ENCODE peak calls at places on chromosome 3, in five cellular contexts. One of them, this sample, is unnamed.
A peak's percentile ranks its signal among the peaks of the same experiment; 100 is the strongest.

GRCh38 chr3:133712017-133712416 is 34.2 kb upstream of the TF start:
- DNase-seq in HepG2: no peak
- DNase-seq in GM12878: no peak
- DNase-seq in SK-N-SH: no peak
- DNase-seq in K562: no peak
- DNase-seq in this sample: no peak

GRCh38 chr3:126127452-126127851 is 43.5 kb upstream of the SLC41A3 start:
- DNase-seq in HepG2: no peak
- DNase-seq in GM12878: no peak
- DNase-seq in SK-N-SH: no peak
- DNase-seq in K562: no peak
- DNase-seq in this sample: no peak

GRCh38 chr3:177220136-177220974 is 23.1 kb upstream of the TBL1XR1 start:
- DNase-seq in HepG2: no peak
- DNase-seq in GM12878: no peak
- DNase-seq in SK-N-SH: no peak
- DNase-seq in K562: no peak
- DNase-seq in this sample: no peak

GRCh38 chr3:78703944-78704343 is 1063.9 kb downstream of the ROBO1 start:
- DNase-seq in HepG2: no peak
- DNase-seq in GM12878: no peak
- DNase-seq in SK-N-SH: no peak
- DNase-seq in K562: no peak
- DNase-seq in this sample: no peak

GRCh38 chr3:60384352-60384751 is 866.9 kb downstream of the FHIT start:
- DNase-seq in HepG2: no peak
- DNase-seq in GM12878: no peak
- DNase-seq in SK-N-SH: no peak
- DNase-seq in K562: no peak
- DNase-seq in this sample: no peak

GRCh38 chr3:172040976-172041963 is 1.9 kb downstream of the FNDC3B start:
- DNase-seq in HepG2: no peak
- DNase-seq in GM12878: no peak
- DNase-seq in SK-N-SH: peak; percentile 50
- DNase-seq in K562: no peak
- DNase-seq in this sample: no peak

GRCh38 chr3:178295257-178295912 is 240.9 kb upstream of the KCNMB2 start:
- DNase-seq in HepG2: no peak
- DNase-seq in GM12878: no peak
- DNase-seq in SK-N-SH: peak; percentile 8
- DNase-seq in K562: no peak
- DNase-seq in this sample: no peak

GRCh38 chr3:46359748-46360509 is 6.0 kb downstream of the CCR2 start:
- DNase-seq in HepG2: no peak
- DNase-seq in GM12878: peak; percentile 68
- DNase-seq in SK-N-SH: no peak
- DNase-seq in K562: no peak
- DNase-seq in this sample: no peak

GRCh38 chr3:24359102-24359501 is 135.5 kb downstream of the THRB start:
- DNase-seq in HepG2: no peak
- DNase-seq in GM12878: no peak
- DNase-seq in SK-N-SH: no peak
- DNase-seq in K562: no peak
- DNase-seq in this sample: no peak

GRCh38 chr3:136305879-136306278 is 55.7 kb downstream of the PCCB start:
- DNase-seq in HepG2: no peak
- DNase-seq in GM12878: peak; percentile 8
- DNase-seq in SK-N-SH: no peak
- DNase-seq in K562: no peak
- DNase-seq in this sample: peak; percentile 32

GRCh38 chr3:140933109-140933508 is 8.5 kb upstream of the SLC25A36 start:
- DNase-seq in HepG2: no peak
- DNase-seq in GM12878: no peak
- DNase-seq in SK-N-SH: no peak
- DNase-seq in K562: no peak
- DNase-seq in this sample: no peak

GRCh38 chr3:167723872-167724271 is 10.8 kb downstream of the PDCD10 start:
- DNase-seq in HepG2: no peak
- DNase-seq in GM12878: no peak
- DNase-seq in SK-N-SH: no peak
- DNase-seq in K562: peak; percentile 85
- DNase-seq in this sample: no peak

GRCh38 chr3:44932986-44933944 is 42.7 kb downstream of the ZDHHC3 start:
- DNase-seq in HepG2: no peak
- DNase-seq in GM12878: no peak
- DNase-seq in SK-N-SH: no peak
- DNase-seq in K562: no peak
- DNase-seq in this sample: no peak

GRCh38 chr3:23301817-23302216 is 98.7 kb downstream of the UBE2E2 start:
- DNase-seq in HepG2: no peak
- DNase-seq in GM12878: no peak
- DNase-seq in SK-N-SH: no peak
- DNase-seq in K562: no peak
- DNase-seq in this sample: no peak

GRCh38 chr3:58422756-58423324 is 10.8 kb downstream of the PDHB start:
- DNase-seq in HepG2: peak; percentile 40
- DNase-seq in GM12878: no peak
- DNase-seq in SK-N-SH: no peak
- DNase-seq in K562: peak; percentile 19
- DNase-seq in this sample: no peak

GRCh38 chr3:128749035-128749434 is 23.1 kb downstream of the RAB7A start:
- DNase-seq in HepG2: no peak
- DNase-seq in GM12878: no peak
- DNase-seq in SK-N-SH: no peak
- DNase-seq in K562: no peak
- DNase-seq in this sample: no peak

GRCh38 chr3:127578802-127579201 is 11.7 kb downstream of the TPRA1 start:
- DNase-seq in HepG2: no peak
- DNase-seq in GM12878: no peak
- DNase-seq in SK-N-SH: no peak
- DNase-seq in K562: no peak
- DNase-seq in this sample: no peak

GRCh38 chr3:159854500-159855124 is 134.0 kb upstream of the IL12A start:
- DNase-seq in HepG2: peak; percentile 3
- DNase-seq in GM12878: no peak
- DNase-seq in SK-N-SH: no peak
- DNase-seq in K562: no peak
- DNase-seq in this sample: peak; percentile 59

GRCh38 chr3:186953011-186953487 is 22.7 kb downstream of the ST6GAL1 start:
- DNase-seq in HepG2: no peak
- DNase-seq in GM12878: no peak
- DNase-seq in SK-N-SH: no peak
- DNase-seq in K562: peak; percentile 72
- DNase-seq in this sample: no peak

GRCh38 chr3:141000027-141000663 is 51.0 kb upstream of the SPSB4 start:
- DNase-seq in HepG2: peak; percentile 43
- DNase-seq in GM12878: peak; percentile 7
- DNase-seq in SK-N-SH: peak; percentile 60
- DNase-seq in K562: peak; percentile 65
- DNase-seq in this sample: peak; percentile 54

GRCh38 chr3:62567097-62568021 is 194.0 kb upstream of the FEZF2 start:
- DNase-seq in HepG2: peak; percentile 10
- DNase-seq in GM12878: no peak
- DNase-seq in SK-N-SH: no peak
- DNase-seq in K562: no peak
- DNase-seq in this sample: no peak

GRCh38 chr3:19543212-19543841 is 390.7 kb downstream of the EFHB start:
- DNase-seq in HepG2: peak; percentile 15
- DNase-seq in GM12878: peak; percentile 25
- DNase-seq in SK-N-SH: peak; percentile 24
- DNase-seq in K562: no peak
- DNase-seq in this sample: peak; percentile 1

GRCh38 chr3:141094851-141095545 is 43.9 kb downstream of the SPSB4 start:
- DNase-seq in HepG2: no peak
- DNase-seq in GM12878: no peak
- DNase-seq in SK-N-SH: no peak
- DNase-seq in K562: no peak
- DNase-seq in this sample: no peak

GRCh38 chr3:15333957-15334263 is 1.5 kb upstream of the SH3BP5 start:
- DNase-seq in HepG2: no peak
- DNase-seq in GM12878: no peak
- DNase-seq in SK-N-SH: no peak
- DNase-seq in K562: no peak
- DNase-seq in this sample: no peak

GRCh38 chr3:15333099-15333956 is 942 bp upstream of the SH3BP5 start:
- DNase-seq in HepG2: no peak
- DNase-seq in GM12878: no peak
- DNase-seq in SK-N-SH: no peak
- DNase-seq in K562: peak; percentile 63
- DNase-seq in this sample: no peak

GRCh38 chr3:15337963-15338362 is 5.6 kb upstream of the SH3BP5 start:
- DNase-seq in HepG2: no peak
- DNase-seq in GM12878: no peak
- DNase-seq in SK-N-SH: no peak
- DNase-seq in K562: no peak
- DNase-seq in this sample: no peak

GRCh38 chr3:15339001-15339400 is 6.6 kb upstream of the SH3BP5 start:
- DNase-seq in HepG2: no peak
- DNase-seq in GM12878: no peak
- DNase-seq in SK-N-SH: no peak
- DNase-seq in K562: no peak
- DNase-seq in this sample: no peak

DNA sequence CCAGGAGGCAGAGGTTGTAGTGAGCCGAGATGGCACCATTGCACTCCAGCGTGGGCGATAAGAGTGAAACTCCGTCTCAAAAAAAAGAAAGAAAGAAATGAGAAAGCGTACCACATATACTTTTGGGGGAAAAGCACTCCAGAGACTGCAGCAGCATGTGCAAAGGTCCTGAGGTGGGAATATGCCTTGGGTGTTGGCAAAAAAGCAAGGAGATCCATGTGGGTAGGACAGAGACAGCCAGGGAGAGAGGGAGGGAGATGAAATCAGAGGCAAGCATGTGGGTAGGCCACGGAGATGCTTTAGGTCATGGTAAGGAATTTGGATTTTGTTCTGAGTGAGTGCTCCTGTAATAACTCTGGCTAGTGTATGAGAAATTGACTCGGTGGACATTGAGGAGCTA is 3.7 kb upstream of the SH3BP5 start:
- DNase-seq in HepG2: no peak
- DNase-seq in GM12878: no peak
- DNase-seq in SK-N-SH: no peak
- DNase-seq in K562: no peak
- DNase-seq in this sample: no peak
- TF ChIP-seq ZBTB33 in HepG2: no peak
- TF ChIP-seq ZBTB33 in GM12878: no peak
- TF ChIP-seq ZBTB33 in SK-N-SH: no peak
- TF ChIP-seq ZBTB33 in K562: no peak
- TF ChIP-seq ZBTB33 in this sample: no peak

GRCh38 chr3:166473501-166473900 is 636.3 kb upstream of the BCHE start:
- DNase-seq in HepG2: no peak
- DNase-seq in GM12878: no peak
- DNase-seq in SK-N-SH: no peak
- DNase-seq in K562: no peak
- DNase-seq in this sample: no peak

GRCh38 chr3:166472015-166472414 is 634.8 kb upstream of the BCHE start:
- DNase-seq in HepG2: no peak
- DNase-seq in GM12878: no peak
- DNase-seq in SK-N-SH: no peak
- DNase-seq in K562: no peak
- DNase-seq in this sample: no peak

DNA sequence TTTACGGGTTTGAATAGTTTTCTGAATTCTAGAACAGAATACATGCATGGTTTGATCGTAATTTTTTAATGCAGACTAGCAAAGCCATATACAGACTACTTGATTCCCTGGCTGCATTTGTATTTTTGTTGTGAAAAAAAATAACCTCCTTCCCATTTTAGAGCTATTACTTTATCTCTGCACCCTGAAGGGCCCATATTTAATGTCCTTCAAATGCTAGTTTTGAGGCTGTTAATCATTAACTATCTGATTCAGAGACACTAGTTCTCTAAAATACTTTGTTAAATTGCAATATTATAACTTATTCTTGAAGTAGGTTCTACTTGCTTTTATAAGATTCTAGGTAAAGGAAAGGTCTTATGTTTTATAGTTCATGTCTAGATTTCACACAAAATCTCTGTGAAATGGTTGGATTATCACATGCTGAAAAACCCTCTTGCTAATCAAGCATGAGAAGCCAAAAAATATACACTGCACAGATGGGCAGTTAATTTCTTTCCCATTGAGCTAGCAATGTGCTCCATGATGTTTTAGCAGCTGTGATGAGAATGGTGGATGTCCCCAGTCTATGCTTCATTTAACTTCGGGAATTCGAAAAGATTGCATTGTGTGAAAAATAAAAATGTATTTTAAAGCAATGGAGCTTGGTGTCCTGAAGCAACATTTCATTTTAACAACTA is 634.0 kb upstream of the BCHE start:
- DNase-seq in HepG2: no peak
- DNase-seq in GM12878: no peak
- DNase-seq in SK-N-SH: no peak
- DNase-seq in K562: no peak
- DNase-seq in this sample: no peak
- TF ChIP-seq YY1 in HepG2: no peak
- TF ChIP-seq YY1 in GM12878: no peak
- TF ChIP-seq YY1 in SK-N-SH: no peak
- TF ChIP-seq YY1 in K562: no peak
- TF ChIP-seq YY1 in this sample: no peak

GRCh38 chr3:123317716-123318115 is 116.0 kb downstream of the SEC22A start:
- DNase-seq in HepG2: no peak
- DNase-seq in GM12878: no peak
- DNase-seq in SK-N-SH: no peak
- DNase-seq in K562: no peak
- DNase-seq in this sample: no peak
- TF ChIP-seq ZBTB33 in HepG2: no peak
- TF ChIP-seq ZBTB33 in GM12878: no peak
- TF ChIP-seq ZBTB33 in SK-N-SH: no peak
- TF ChIP-seq ZBTB33 in K562: no peak
- TF ChIP-seq ZBTB33 in this sample: no peak

GRCh38 chr3:41683666-41684350 is 278.1 kb downstream of the ULK4 start:
- DNase-seq in HepG2: peak; percentile 72
- DNase-seq in GM12878: no peak
- DNase-seq in SK-N-SH: no peak
- DNase-seq in K562: no peak
- DNase-seq in this sample: no peak

GRCh38 chr3:41681479-41681878 is 280.4 kb downstream of the ULK4 start:
- DNase-seq in HepG2: peak; percentile 79
- DNase-seq in GM12878: no peak
- DNase-seq in SK-N-SH: no peak
- DNase-seq in K562: no peak
- DNase-seq in this sample: no peak

GRCh38 chr3:41684802-41685740 is 276.8 kb downstream of the ULK4 start:
- DNase-seq in HepG2: no peak
- DNase-seq in GM12878: no peak
- DNase-seq in SK-N-SH: no peak
- DNase-seq in K562: no peak
- DNase-seq in this sample: no peak

GRCh38 chr3:41679412-41679811 is 282.5 kb downstream of the ULK4 start:
- DNase-seq in HepG2: no peak
- DNase-seq in GM12878: no peak
- DNase-seq in SK-N-SH: no peak
- DNase-seq in K562: no peak
- DNase-seq in this sample: no peak

DNA sequence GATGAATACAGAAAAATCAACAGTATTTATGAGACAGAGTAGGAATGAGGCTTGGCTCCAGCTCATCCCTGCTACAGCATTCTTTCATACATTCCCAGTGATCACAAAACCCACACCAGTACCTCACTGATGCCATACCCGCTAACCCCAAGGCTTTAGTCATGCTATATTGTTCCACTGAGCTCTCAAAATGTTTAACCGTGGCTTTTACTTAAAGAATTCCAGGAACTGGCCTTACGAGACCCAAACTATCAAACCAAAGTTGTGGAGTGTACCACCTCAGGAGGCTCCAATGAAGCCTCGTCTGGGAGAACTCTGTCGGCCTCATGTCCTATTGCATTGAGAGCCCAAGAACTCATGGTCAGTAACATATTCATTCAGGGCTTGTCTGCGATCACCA is 278.9 kb downstream of the ULK4 start:
- DNase-seq in HepG2: no peak
- DNase-seq in GM12878: no peak
- DNase-seq in SK-N-SH: no peak
- DNase-seq in K562: no peak
- DNase-seq in this sample: no peak
- TF ChIP-seq YY1 in HepG2: no peak
- TF ChIP-seq YY1 in GM12878: no peak
- TF ChIP-seq YY1 in SK-N-SH: no peak
- TF ChIP-seq YY1 in K562: no peak
- TF ChIP-seq YY1 in this sample: no peak